ENCODE peak calls at places on chromosomes 12 and 14, in nine cellular contexts. J is tibial artery, Z is stomach, Q is right atrium auricular region, H is A673, Y is mammary epithelial cell, B is fibroblast of lung, W is mesenchymal stem cell, U is gastrocnemius medialis. O is an unnamed sample. For H3K4me1, the result is how much of the 10 kb centered on the place peaks cover.

GRCh38 chr12:85580562-85581168 is 255.5 kb downstream of the RASSF9 start:
- DNase-seq in Q (no peak), J (no peak), H (peak), W (no peak), Y (no peak), B (no peak), U (no peak), Z (no peak), O (no peak)

GRCh38 chr12:40033260-40033649 is 72.6 kb downstream of the SLC2A13 start:
- DNase-seq in H (no peak), U (no peak), J (no peak), W (no peak), Q (no peak), B (no peak), Z (peak), Y (no peak), O (no peak)

GRCh38 chr12:67647547-67648305 is 819 bp upstream of the DYRK2 start:
- DNase-seq in J (peak), B (peak), U (peak), Q (peak), Z (peak), Y (peak), W (peak), H (peak), O (peak)

GRCh38 chr12:95710386-95710785 is 80.2 kb downstream of the NTN4 start:
- DNase-seq in J (no peak), B (no peak), Y (peak), Q (no peak), U (no peak), H (no peak), W (no peak), Z (no peak), O (no peak)

GRCh38 chr12:62813031-62813829 is 121.7 kb downstream of the PPM1H start:
- DNase-seq in Q (peak), J (peak), H (peak), U (no peak), B (peak), W (peak), Z (peak), Y (peak), O (peak)

GRCh38 chr14:36767603-36768281 is 106.1 kb downstream of the PAX9 start:
- DNase-seq in U (no peak), H (peak), Z (no peak), Q (no peak), J (no peak), W (no peak), Y (peak), B (no peak), O (no peak)

GRCh38 chr12:95371571-95371970 is 102.4 kb upstream of the METAP2 start:
- DNase-seq in Q (no peak), H (no peak), Z (no peak), W (no peak), J (no peak), Y (no peak), B (no peak), U (no peak), O (no peak)

GRCh38 chr12:105301696-105302095 is 28.8 kb upstream of the C12orf75 start:
- DNase-seq in H (no peak), Y (peak), J (no peak), B (no peak), U (no peak), W (no peak), Z (no peak), Q (no peak), O (no peak)

GRCh38 chr12:32947203-32947795 is 50.7 kb upstream of the PKP2 start:
- DNase-seq in J (no peak), B (no peak), Q (no peak), W (peak), Z (no peak), U (no peak), H (peak), Y (peak), O (peak)

GRCh38 chr12:69555461-69555860 is 29.8 kb upstream of the CCT2 start:
- DNase-seq in Z (no peak), U (no peak), Y (peak), B (peak), J (no peak), W (peak), H (peak), Q (no peak), O (no peak)

GRCh38 chr14:76715102-76715926 is 46.0 kb upstream of the VASH1 start:
- DNase-seq in Z (no peak), Q (no peak), U (no peak), H (peak), B (no peak), J (no peak), Y (no peak), W (no peak), O (no peak)

GRCh38 chr12:47828967-47829482 is 9.3 kb upstream of the HDAC7 start:
- DNase-seq in H (peak), B (peak), W (peak), Z (peak), U (peak), Q (peak), Y (peak), J (peak), O (peak)

GRCh38 chr12:118290130-118290529 is 82.6 kb downstream of the TAOK3 start:
- DNase-seq in Z (no peak), U (no peak), H (no peak), Y (no peak), J (no peak), B (peak), W (peak), Q (no peak), O (peak)

GRCh38 chr12:26807292-26807691 is 25.7 kb downstream of the ITPR2 start:
- DNase-seq in H (no peak), Q (no peak), W (no peak), Y (no peak), J (no peak), Z (no peak), B (no peak), U (no peak), O (no peak)

GRCh38 chr12:122094735-122095561 is 16.4 kb downstream of the MLXIP start:
- DNase-seq in U (no peak), W (peak), J (no peak), Y (no peak), Z (no peak), Q (no peak), B (peak), H (peak), O (no peak)

GRCh38 chr12:27185234-27186045 is 58.6 kb upstream of the STK38L start:
- DNase-seq in H (no peak), J (no peak), U (no peak), Q (no peak), Y (peak), W (peak), B (peak), Z (no peak), O (no peak)

GRCh38 chr12:45933504-45933903 is 56.9 kb downstream of the SCAF11 start:
- DNase-seq in Q (no peak), J (no peak), Y (no peak), Z (no peak), H (peak), U (no peak), W (no peak), B (no peak), O (no peak)

GRCh38 chr12:34606749-34607519 is 584.6 kb downstream of the ALG10 start:
- DNase-seq in Z (no peak), H (no peak), W (no peak), J (no peak), Q (peak), U (no peak), Y (no peak), B (no peak), O (no peak)

GRCh38 chr12:8890313-8891084 is 23.8 kb upstream of the PHC1 start:
- DNase-seq in J (peak), B (peak), Y (peak), W (peak), H (peak), Q (no peak), U (no peak), Z (peak), O (peak)

GRCh38 chr14:101604228-101604934 is 43.1 kb downstream of the DIO3 start:
- DNase-seq in W (no peak), J (no peak), Q (peak), B (no peak), U (no peak), Y (no peak), Z (no peak), H (no peak), O (no peak)

GRCh38 chr12:124463341-124463861 is 104.0 kb downstream of the NCOR2 start:
- DNase-seq in Y (no peak), H (peak), Q (no peak), B (no peak), W (no peak), U (no peak), J (no peak), Z (no peak), O (peak)

GRCh38 chr12:121499929-121500793 is 80.7 kb downstream of the KDM2B start:
- DNase-seq in J (peak), W (peak), U (peak), Q (peak), H (peak), Z (peak), B (peak), Y (peak), O (peak)

GRCh38 chr12:29234965-29235364 is 85.9 kb downstream of the FAR2 start:
- DNase-seq in W (peak), J (no peak), Z (no peak), U (no peak), H (peak), Y (peak), Q (no peak), B (peak), O (no peak)

GRCh38 chr14:57209561-57209960 is 59.1 kb downstream of the EXOC5 start:
- DNase-seq in U (no peak), Z (no peak), H (peak), J (no peak), Q (no peak), W (peak), Y (peak), B (peak), O (no peak)

GRCh38 chr12:124390442-124391116 is 95.7 kb downstream of the RFLNA start:
- DNase-seq in Y (no peak), W (peak), B (peak), Z (peak), H (no peak), U (peak), J (peak), Q (peak), O (no peak)

GRCh38 chr12:86275356-86275755 is 19.2 kb upstream of the MGAT4C start:
- DNase-seq in W (no peak), U (no peak), Q (no peak), J (no peak), B (no peak), Y (no peak), H (no peak), Z (no peak), O (no peak)

GRCh38 chr14:49505026-49505766 is 81.0 kb downstream of the RPS29 start:
- DNase-seq in Z (no peak), B (no peak), U (no peak), Y (peak), Q (no peak), W (no peak), J (no peak), H (no peak), O (peak)

GRCh38 chr12:6700646-6701051 is at the start of gene PIANP:
- DNase-seq in Y (no peak), W (peak), J (no peak), U (no peak), H (no peak), B (no peak), Z (peak), Q (no peak), O (peak)

GRCh38 chr12:28711411-28711810 is 437.7 kb upstream of the FAR2 start:
- DNase-seq in Z (no peak), H (no peak), W (no peak), Y (no peak), U (no peak), B (peak), J (no peak), Q (no peak), O (no peak)

GRCh38 chr12:66497000-66497897 is 181.6 kb downstream of the GRIP1 start:
- DNase-seq in J (no peak), Z (no peak), W (no peak), U (no peak), Y (peak), Q (no peak), B (no peak), H (no peak), O (no peak)

GRCh38 chr14:51261151-51261550 is 21.1 kb downstream of the TMX1 start:
- DNase-seq in Q (no peak), Y (no peak), J (no peak), B (no peak), U (no peak), H (no peak), W (no peak), Z (no peak), O (no peak)

GRCh38 chr12:129659927-129660326 is 243.9 kb downstream of the TMEM132D start:
- DNase-seq in Y (no peak), Z (no peak), J (no peak), W (no peak), Q (no peak), B (peak), U (no peak), H (peak), O (no peak)

GRCh38 chr14:90398315-90398811 is 1.5 kb downstream of the CALM1 start:
- DNase-seq in W (peak), B (no peak), Q (no peak), H (peak), J (peak), Y (no peak), Z (peak), U (peak), O (peak)

GRCh38 chr14:86527312-86527711 is 997.4 kb downstream of the FLRT2 start:
- DNase-seq in Z (no peak), Q (no peak), H (no peak), J (no peak), W (no peak), U (no peak), Y (peak), B (no peak), O (no peak)

GRCh38 chr12:124453419-124454351 is 113.7 kb downstream of the NCOR2 start:
- DNase-seq in Y (no peak), H (peak), Z (peak), Q (peak), W (peak), U (peak), B (peak), J (peak), O (no peak)

GRCh38 chr14:59632381-59632780 is 55.8 kb upstream of the CCDC175 start:
- DNase-seq in J (no peak), Q (no peak), U (no peak), B (peak), Z (peak), Y (peak), H (peak), W (peak), O (peak)

GRCh38 chr12:82838123-82838522 is 151.4 kb downstream of the TMTC2 start:
- DNase-seq in B (peak), Y (no peak), W (no peak), U (no peak), Q (no peak), J (no peak), H (peak), Z (no peak), O (no peak)

GRCh38 chr12:10189653-10190052 is 10.8 kb downstream of the TMEM52B start:
- DNase-seq in Z (no peak), B (peak), W (peak), Q (no peak), H (no peak), U (no peak), J (no peak), Y (no peak), O (no peak)

GRCh38 chr14:71362282-71362681 is 455.0 kb downstream of the PCNX1 start:
- DNase-seq in Y (no peak), H (peak), Z (no peak), B (no peak), U (no peak), W (no peak), Q (no peak), J (no peak), O (no peak)

GRCh38 chr14:71361874-71362273 is 454.6 kb downstream of the PCNX1 start:
- DNase-seq in W (no peak), Q (no peak), U (no peak), Y (no peak), B (no peak), H (no peak), J (no peak), Z (no peak), O (no peak)

GRCh38 chr14:71363961-71364360 is 456.7 kb downstream of the PCNX1 start:
- DNase-seq in U (no peak), H (peak), Q (no peak), B (peak), W (peak), J (no peak), Y (no peak), Z (no peak), O (peak)

GRCh38 chr14:71362920-71363584 is 455.8 kb downstream of the PCNX1 start:
- DNase-seq in Z (no peak), J (no peak), W (peak), H (no peak), B (peak), U (no peak), Q (no peak), Y (peak), O (no peak)

DNA sequence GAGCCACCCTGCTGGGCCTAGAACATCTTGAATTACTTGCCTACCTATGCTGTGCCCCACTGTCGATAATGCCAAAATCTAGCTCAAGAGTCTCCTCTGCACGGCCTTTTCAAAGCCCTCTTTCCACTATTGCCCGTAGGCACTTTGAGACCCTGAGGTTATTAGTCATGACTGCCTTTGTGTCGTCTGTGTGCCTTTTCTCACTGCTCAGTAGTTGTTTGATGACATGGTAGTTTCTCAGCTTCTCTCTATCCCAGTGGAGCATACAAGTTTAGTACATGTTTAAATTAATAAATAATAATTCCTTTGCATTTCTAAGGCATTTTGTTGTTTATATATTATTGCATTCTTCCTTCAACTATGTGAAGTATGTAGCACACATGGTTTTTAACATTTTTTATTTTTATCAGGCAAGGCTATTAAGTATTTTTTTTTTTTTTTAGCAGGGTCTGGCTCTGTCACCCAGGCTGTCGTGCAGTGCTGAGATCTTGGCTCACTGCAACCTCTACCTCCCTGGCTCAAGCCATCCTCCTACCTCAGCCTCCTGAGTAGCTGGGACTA is 458.1 kb downstream of the PCNX1 start:
- DNase-seq in H (no peak), J (no peak), U (no peak), Y (no peak), W (no peak), Z (no peak), B (no peak), Q (no peak), O (no peak)
- H3K4me1 ChIP-seq in H (under half), J (under half), U (under half), Y (under half), W (under half), Z (under half), B (under half), Q (under half), O (under half)

GRCh38 chr12:110176745-110177144 is 52.6 kb downstream of the IFT81 start:
- DNase-seq in Y (no peak), Q (no peak), Z (no peak), B (peak), U (no peak), H (peak), J (no peak), W (no peak), O (peak)

GRCh38 chr12:110180591-110181005 is 56.4 kb downstream of the IFT81 start:
- DNase-seq in W (no peak), U (no peak), J (no peak), Y (no peak), Q (no peak), Z (no peak), B (peak), H (no peak), O (no peak)

GRCh38 chr12:110183386-110183785 is 59.2 kb downstream of the IFT81 start:
- DNase-seq in U (no peak), Z (no peak), Y (no peak), J (no peak), Q (no peak), W (no peak), H (no peak), B (no peak), O (no peak)

GRCh38 chr12:110175201-110175600 is 51.0 kb downstream of the IFT81 start:
- DNase-seq in B (no peak), U (no peak), Y (no peak), H (no peak), Q (no peak), Z (no peak), J (no peak), W (no peak), O (no peak)

GRCh38 chr12:110179291-110179690 is 55.1 kb downstream of the IFT81 start:
- DNase-seq in Y (peak), Z (no peak), J (no peak), W (peak), Q (no peak), U (no peak), H (peak), B (peak), O (no peak)
- H3K27ac ChIP-seq in Y (no peak), Z (no peak), J (peak), W (peak), Q (peak), U (no peak), H (no peak), B (no peak), O (no peak)

GRCh38 chr12:64679487-64679983 is 69.2 kb downstream of the RASSF3 start:
- DNase-seq in W (no peak), Y (peak), B (peak), Q (peak), H (peak), Z (peak), U (peak), J (peak), O (no peak)
- H3K4me1 ChIP-seq in W (under half), Y (under half), B (under half), Q (half or more), H (half or more), Z (half or more), U (under half), J (half or more), O (under half)

GRCh38 chr14:67527756-67528155 is 5.3 kb upstream of the PLEKHH1 start:
- DNase-seq in H (no peak), Y (no peak), W (no peak), Z (no peak), Q (no peak), B (no peak), J (no peak), U (no peak), O (no peak)
- H3K27ac ChIP-seq in H (no peak), Y (no peak), W (no peak), Z (no peak), Q (no peak), B (no peak), J (no peak), U (no peak), O (no peak)

DNA sequence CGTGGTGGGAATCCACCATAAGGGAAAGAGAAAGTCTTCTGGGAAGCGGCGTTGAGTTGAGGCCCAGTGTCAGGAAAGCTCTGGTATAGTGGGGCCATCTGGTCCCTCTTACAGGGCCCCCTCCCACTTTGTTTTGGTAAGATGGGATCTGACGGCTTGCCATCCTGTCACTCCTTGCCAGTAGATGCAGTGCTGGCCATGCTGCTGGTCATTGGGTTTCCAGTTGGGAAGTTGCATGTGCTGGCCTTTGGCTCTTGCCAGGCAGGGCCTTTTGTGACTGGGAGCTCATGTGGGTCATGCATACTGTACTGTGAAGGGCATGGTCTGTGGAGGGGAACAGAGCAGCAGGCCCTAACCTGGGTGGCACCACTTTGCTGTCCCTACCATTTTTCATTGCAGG is 3.8 kb downstream of the TRAF3 start:
- DNase-seq in U (no peak), J (no peak), H (no peak), Y (no peak), Q (no peak), B (no peak), Z (no peak), W (no peak), O (no peak)
- H3K4me1 ChIP-seq in U (under half), J (under half), H (under half), Y (under half), Q (under half), B (under half), Z (under half), W (under half), O (under half)

DNA sequence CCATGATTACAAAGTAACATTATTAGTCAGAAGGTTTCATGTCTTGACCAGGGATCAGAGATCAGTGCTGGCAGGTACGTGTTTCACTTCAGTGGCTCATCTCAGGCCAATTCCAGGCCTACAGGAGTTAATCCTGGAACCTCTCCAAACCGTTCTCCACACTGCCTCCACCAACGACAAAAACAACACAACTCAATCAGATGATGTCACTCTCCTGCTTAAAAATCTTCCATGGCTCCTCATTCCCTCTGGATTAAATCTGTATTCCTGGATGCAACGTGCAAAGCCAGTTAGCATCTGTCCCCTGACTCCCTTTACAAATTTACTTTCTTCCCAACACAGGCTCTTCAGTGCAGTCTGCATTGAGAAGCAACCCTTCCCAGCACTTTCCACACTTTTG is 34.3 kb upstream of the TXNRD1 start:
- DNase-seq in B (peak), H (no peak), J (no peak), W (no peak), Z (no peak), Q (peak), U (no peak), Y (peak), O (no peak)
- H3K27ac ChIP-seq in B (no peak), H (no peak), J (peak), W (no peak), Z (peak), Q (peak), U (peak), Y (no peak), O (no peak)